ENCODE peak calls at places on chromosomes 6 and 20, in four cellular contexts. M is right lobe of liver, T is stomach, F is K562. P is an unnamed sample.

GRCh38 chr20:23291575-23292240 is 58.9 kb upstream of the NXT1 start:
- DNase-seq in T (no peak), M (no peak), F (no peak), P (no peak)

GRCh38 chr20:15992564-15992963 is 580.7 kb downstream of the KIF16B start:
- DNase-seq in F (no peak), M (no peak), T (no peak), P (no peak)

GRCh38 chr20:33606114-33606771 is 55.9 kb upstream of the C20orf144 start:
- DNase-seq in M (no peak), T (no peak), F (no peak), P (no peak)

GRCh38 chr6:68876792-68877493 is 241.9 kb downstream of the ADGRB3 start:
- DNase-seq in T (no peak), F (no peak), M (no peak), P (no peak)

GRCh38 chr6:88238065-88238464 is 71.9 kb upstream of the CNR1 start:
- DNase-seq in F (no peak), M (no peak), T (no peak), P (no peak)

GRCh38 chr20:62010551-62011402 is 54.9 kb downstream of the TAF4 start:
- DNase-seq in F (peak; percentile 57), T (peak; percentile 51), M (no peak), P (peak; percentile 54)

GRCh38 chr6:127343753-127344659 is 597 bp upstream of the ECHDC1 start:
- DNase-seq in F (peak; percentile 15), M (no peak), T (no peak), P (no peak)

GRCh38 chr6:51743999-51744398 is 343.4 kb downstream of the PKHD1 start:
- DNase-seq in T (no peak), M (no peak), F (no peak), P (no peak)

GRCh38 chr6:26031151-26031594 is 56.1 kb upstream of the HFE start:
- DNase-seq in M (no peak), T (no peak), F (no peak), P (no peak)

GRCh38 chr6:149615805-149616204 is 32.7 kb downstream of the KATNA1 start:
- DNase-seq in M (no peak), T (no peak), F (no peak), P (no peak)

GRCh38 chr20:64037498-64038213 is 1.7 kb downstream of the C20orf204 start:
- DNase-seq in M (no peak), F (peak; percentile 61), T (no peak), P (no peak)
- TF ChIP-seq POLR2A in M (no peak), F (no peak), T (no peak), P (no peak)

GRCh38 chr20:50415516-50416268 is 94.5 kb upstream of the PTPN1 start:
- DNase-seq in M (peak; percentile 100), T (peak; percentile 100), F (no peak), P (peak; percentile 100)
- TF ChIP-seq POLR2A in M (peak; percentile 95), T (no peak), F (no peak), P (peak; percentile 86)

GRCh38 chr20:11890331-11891080 is 27.2 kb upstream of the BTBD3 start:
- DNase-seq in T (peak; percentile 91), F (peak; percentile 71), M (peak; percentile 93), P (peak; percentile 93)
- TF ChIP-seq POLR2A in T (no peak), F (no peak), M (peak; percentile 73), P (peak; percentile 37)

DNA sequence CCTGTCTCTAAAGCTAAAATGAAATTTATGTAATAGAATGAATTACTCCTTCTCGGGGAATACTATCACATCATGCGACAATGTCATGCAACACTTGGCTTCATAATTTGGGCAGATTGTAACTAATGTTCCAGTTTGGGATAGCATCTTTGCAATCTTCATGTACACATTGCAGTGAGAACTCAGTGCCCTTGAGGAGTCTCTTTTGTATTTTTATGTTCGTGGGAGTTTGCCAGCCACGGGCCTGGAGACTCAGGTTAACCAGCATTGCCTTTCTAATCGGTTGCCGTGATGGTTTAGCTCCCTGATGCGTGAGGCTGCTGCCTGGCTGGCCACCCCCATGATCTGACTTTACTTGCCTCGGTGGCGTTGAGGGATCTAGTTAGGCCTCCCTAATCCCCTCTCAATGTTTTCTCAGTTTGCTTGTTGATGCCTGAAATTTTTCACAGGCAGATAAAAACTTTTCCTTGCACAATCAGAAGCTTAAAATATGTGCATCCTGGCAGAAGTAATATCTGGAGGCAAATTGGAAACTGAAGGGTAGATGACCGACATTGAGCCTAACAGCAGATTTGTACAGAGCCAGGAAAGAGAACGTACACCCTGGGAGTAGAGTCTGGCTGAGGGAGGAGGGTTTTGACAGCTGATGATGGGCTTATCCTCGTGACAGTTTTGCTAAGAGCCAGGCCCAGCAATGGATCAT is 2.4 kb downstream of the GMPR start:
- DNase-seq in F (no peak), M (no peak), T (no peak), P (no peak)
- TF ChIP-seq POLR2A in F (no peak), M (no peak), T (no peak), P (no peak)

DNA sequence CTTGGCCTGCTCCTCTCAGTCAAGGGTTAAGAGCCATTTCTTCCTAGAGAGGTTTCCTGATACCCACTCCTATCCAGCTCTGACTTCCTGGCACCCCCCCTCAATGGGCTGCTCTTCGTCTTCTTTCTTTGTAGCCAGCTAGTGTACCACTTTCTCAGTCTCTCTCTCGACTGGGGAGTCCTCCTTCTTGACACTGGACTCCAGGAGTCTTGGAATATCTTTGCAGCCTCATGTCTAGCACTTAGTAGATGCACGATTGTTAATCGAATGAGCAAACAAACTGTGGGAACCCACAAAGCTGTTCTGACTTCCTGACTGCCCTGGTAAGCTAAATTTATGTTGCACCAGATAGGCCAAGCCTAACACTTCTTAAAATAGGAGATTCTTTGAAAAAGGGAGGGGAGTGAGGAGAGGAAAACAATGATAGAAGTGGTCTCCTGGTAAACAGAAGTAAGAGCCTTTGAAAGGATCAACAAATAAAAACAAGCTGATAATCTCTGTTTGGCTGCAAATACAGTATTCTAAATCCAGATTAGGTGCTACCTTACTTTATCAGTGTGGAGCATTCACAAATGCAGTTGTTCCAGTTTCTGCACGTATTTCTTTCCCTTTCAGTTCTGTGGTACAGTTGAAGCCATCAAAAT is 160.1 kb upstream of the CITED2 start:
- DNase-seq in M (no peak), T (no peak), F (no peak), P (peak; percentile 64)
- TF ChIP-seq POLR2A in M (no peak), T (no peak), F (no peak), P (no peak)

DNA sequence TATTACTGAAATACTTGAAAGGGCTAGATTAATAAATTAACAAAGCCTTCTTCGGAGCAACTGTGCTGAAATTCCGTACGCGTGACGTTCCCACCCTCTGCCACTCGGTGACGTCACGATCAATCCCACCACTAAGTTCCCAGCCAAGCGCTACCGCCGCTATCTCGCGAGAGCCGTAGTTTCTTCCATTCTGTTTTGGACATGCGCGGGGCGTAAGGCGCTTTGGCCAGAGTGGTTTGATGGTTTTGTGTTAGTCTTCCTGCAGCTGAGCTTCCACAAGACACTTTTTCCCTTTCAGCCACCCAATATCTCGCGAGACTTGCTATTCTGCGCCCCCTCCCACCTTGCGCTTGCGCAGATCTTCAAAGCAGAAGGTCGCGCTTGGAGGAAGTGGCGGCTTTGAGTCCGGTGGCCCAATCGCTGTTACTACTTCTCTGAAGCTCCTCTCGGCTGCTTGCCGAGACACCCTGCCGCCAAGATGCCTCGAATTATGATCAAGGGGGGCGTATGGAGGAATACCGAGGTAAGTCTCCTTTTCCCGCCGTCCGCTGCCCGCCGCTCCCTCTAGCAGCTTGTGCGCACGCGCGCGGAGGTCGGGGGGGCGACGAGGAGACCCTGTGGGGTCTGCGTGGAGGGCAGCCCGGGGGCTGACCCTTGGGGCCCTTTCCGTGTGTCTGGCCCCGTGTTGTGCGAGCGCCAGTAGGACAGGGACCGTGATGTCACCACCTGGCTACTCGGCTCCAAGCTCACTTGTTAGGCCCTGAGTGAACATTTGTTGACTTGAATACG is at the start of gene CDC5L:
- DNase-seq in T (peak; percentile 93), M (peak; percentile 93), F (peak; percentile 98), P (peak; percentile 96)
- TF ChIP-seq POLR2A in T (no peak), M (peak; percentile 84), F (peak; percentile 98), P (peak; percentile 77)

GRCh38 chr6:16804515-16805161 is 43.4 kb upstream of the ATXN1 start:
- DNase-seq in M (no peak), T (no peak), F (no peak), P (no peak)

GRCh38 chr6:16802071-16802470 is 40.8 kb upstream of the ATXN1 start:
- DNase-seq in M (no peak), F (no peak), T (no peak), P (no peak)

GRCh38 chr6:16805190-16805860 is 44.1 kb upstream of the ATXN1 start:
- DNase-seq in F (no peak), M (no peak), T (no peak), P (no peak)

GRCh38 chr6:16804007-16804303 is 42.7 kb upstream of the ATXN1 start:
- DNase-seq in F (no peak), M (no peak), T (no peak), P (no peak)

GRCh38 chr6:16803294-16804006 is 42.2 kb upstream of the ATXN1 start:
- DNase-seq in F (no peak), M (no peak), T (no peak), P (peak; percentile 21)
- TF ChIP-seq POLR2A in F (no peak), M (no peak), T (no peak), P (no peak)

P was measured in body of pancreas.